ENCODE peak calls at places on chromosomes 3 and 15, in nine cellular contexts. C, R, B, Y, W, Q, Z, J and X are unnamed samples.

GRCh38 chr3:60827666-60828065 is 423.6 kb downstream of the FHIT start:
- DNase-seq in C (no peak), R (no peak), B (no peak), Y (no peak), W (no peak), Q (no peak), Z (no peak), J (no peak), X (no peak)

GRCh38 chr3:168618827-168619226 is 523.1 kb upstream of the GOLIM4 start:
- DNase-seq in C (no peak), R (no peak), B (no peak), Y (no peak), W (no peak), Q (no peak), Z (no peak), J (no peak), X (no peak)

GRCh38 chr15:32652178-32652577 is 10.7 kb downstream of the SCG5 start:
- DNase-seq in C (no peak), R (no peak), B (no peak), Y (no peak), W (no peak), Q (no peak), Z (no peak), J (no peak), X (no peak)

GRCh38 chr3:59251899-59252298 is 202.1 kb upstream of the CFAP20DC start:
- DNase-seq in C (peak; percentile 76), R (no peak), B (peak; percentile 9), Y (no peak), W (no peak), Q (no peak), Z (no peak), J (no peak), X (no peak)

GRCh38 chr3:9422712-9423424 is 25.5 kb downstream of the SETD5 start:
- DNase-seq in C (peak; percentile 98), R (peak; percentile 95), B (peak; percentile 96), Y (peak; percentile 88), W (no peak), Q (no peak), Z (peak; percentile 97), J (peak; percentile 71), X (peak; percentile 89)

GRCh38 chr3:129289201-129289921 is 10.7 kb downstream of the HMCES start:
- DNase-seq in C (no peak), R (peak; percentile 26), B (peak; percentile 58), Y (no peak), W (no peak), Q (no peak), Z (peak; percentile 71), J (no peak), X (no peak)

GRCh38 chr3:133896002-133896761 is 500 bp upstream of the RAB6B start:
- DNase-seq in C (no peak), R (no peak), B (peak; percentile 6), Y (no peak), W (no peak), Q (no peak), Z (no peak), J (no peak), X (no peak)

GRCh38 chr3:132662212-132662611 is 2.1 kb downstream of the UBA5 start:
- DNase-seq in C (no peak), R (no peak), B (no peak), Y (peak; percentile 7), W (no peak), Q (no peak), Z (no peak), J (no peak), X (no peak)

GRCh38 chr15:23823508-23823907 is 136.4 kb upstream of the NDN start:
- DNase-seq in C (no peak), R (no peak), B (peak; percentile 10), Y (no peak), W (no peak), Q (no peak), Z (no peak), J (peak; percentile 14), X (no peak)

GRCh38 chr15:36278219-36278618 is 301.2 kb upstream of the CDIN1 start:
- DNase-seq in C (no peak), R (no peak), B (peak; percentile 4), Y (no peak), W (no peak), Q (no peak), Z (no peak), J (peak; percentile 68), X (no peak)

GRCh38 chr3:97952280-97952679 is 20.0 kb downstream of the RIOX2 start:
- DNase-seq in C (no peak), R (no peak), B (peak; percentile 92), Y (no peak), W (no peak), Q (no peak), Z (peak; percentile 40), J (no peak), X (no peak)